ENCODE peak calls at places on chromosomes 5 and 9, in eight cellular contexts. Q is stimulated activated CD8-positive, alpha-beta memory T cell treated with anti-CD3 and anti-CD28 coated beads, Interleukin-15, amount 100 ng/mL, for 1 hour; V is endothelial cell; R is HAP-1; G is pancreas; Z is mucosa of descending colon; D is T-cell; A is breast epithelium. T is an unnamed sample.

GRCh38 chr5:143064207-143064606 is 294.0 kb downstream of the ARHGAP26 start:
- DNase-seq in Q (no peak), V (no peak), R (no peak), G (no peak), Z (no peak), D (no peak), A (no peak), T (no peak)

GRCh38 chr9:21789541-21790037 is 12.8 kb upstream of the MTAP start:
- DNase-seq in Q (peak; percentile 22), V (peak; percentile 35), R (peak; percentile 92), G (peak; percentile 21), Z (no peak), D (peak; percentile 37), A (no peak), T (no peak)

GRCh38 chr5:55535199-55535905 is 588 bp upstream of the PLPP1 start:
- DNase-seq in Q (no peak), V (no peak), R (peak; percentile 46), G (no peak), Z (no peak), D (no peak), A (no peak), T (no peak)

GRCh38 chr5:84487963-84488362 is 103.3 kb upstream of the EDIL3 start:
- DNase-seq in Q (no peak), V (no peak), R (no peak), G (no peak), Z (no peak), D (no peak), A (no peak), T (no peak)

GRCh38 chr5:107668933-107669542 is 1.7 kb downstream of the EFNA5 start:
- DNase-seq in Q (no peak), V (peak; percentile 30), R (no peak), G (no peak), Z (no peak), D (no peak), A (no peak), T (no peak)

GRCh38 chr9:35906923-35907699 is 1.1 kb downstream of the HRCT1 start:
- DNase-seq in Q (no peak), V (peak; percentile 15), R (no peak), G (no peak), Z (peak; percentile 66), D (no peak), A (no peak), T (no peak)

GRCh38 chr5:53749611-53750010 is 189.2 kb downstream of the NDUFS4 start:
- DNase-seq in Q (no peak), V (no peak), R (no peak), G (no peak), Z (no peak), D (no peak), A (no peak), T (no peak)

GRCh38 chr9:105282870-105283621 is 38.6 kb downstream of the SLC44A1 start:
- DNase-seq in Q (no peak), V (no peak), R (no peak), G (no peak), Z (no peak), D (no peak), A (no peak), T (no peak)

GRCh38 chr5:154288145-154288544 is 97.6 kb downstream of the GALNT10 start:
- DNase-seq in Q (no peak), V (no peak), R (peak; percentile 8), G (no peak), Z (no peak), D (no peak), A (no peak), T (no peak)

GRCh38 chr9:125238127-125238914 is 2.8 kb downstream of the HSPA5 start:
- DNase-seq in Q (no peak), V (no peak), R (no peak), G (no peak), Z (no peak), D (no peak), A (no peak), T (no peak)

GRCh38 chr5:96297867-96298266 is 135.2 kb downstream of the PCSK1 start:
- DNase-seq in Q (no peak), V (no peak), R (no peak), G (no peak), Z (no peak), D (no peak), A (no peak), T (no peak)

GRCh38 chr9:77883846-77884771 is 147.5 kb downstream of the GNAQ start:
- DNase-seq in Q (no peak), V (no peak), R (no peak), G (no peak), Z (no peak), D (no peak), A (no peak), T (no peak)

T was measured in CMK.